ENCODE peak calls at places on chromosomes 5 and 9, in eight cellular contexts. E, A, K, B, G, M, V and T are unnamed samples.

GRCh38 chr9:20904995-20905394 is 126.4 kb downstream of the HACD4 start:
- DNase-seq in E (no peak), A (no peak), K (no peak), B (no peak), G (no peak), M (no peak), V (no peak), T (no peak)

GRCh38 chr5:17907094-17907493 is 272.8 kb downstream of the TAF11L14 start:
- DNase-seq in E (no peak), A (no peak), K (no peak), B (no peak), G (peak), M (no peak), V (no peak), T (no peak)

GRCh38 chr9:86034863-86035734 is 64.3 kb downstream of the GOLM1 start:
- DNase-seq in E (peak), A (no peak), K (peak), B (no peak), G (peak), M (peak), V (peak), T (peak)

GRCh38 chr9:94014066-94014654 is 59.0 kb upstream of the BARX1 start:
- DNase-seq in E (peak), A (peak), K (no peak), B (no peak), G (peak), M (no peak), V (peak), T (no peak)

GRCh38 chr9:88766778-88767503 is 224.3 kb upstream of the S1PR3 start:
- DNase-seq in E (no peak), A (no peak), K (no peak), B (no peak), G (no peak), M (no peak), V (peak), T (no peak)

GRCh38 chr5:180209137-180209581 is at the start of gene RASGEF1C:
- DNase-seq in E (peak), A (peak), K (peak), B (peak), G (peak), M (peak), V (peak), T (peak)

GRCh38 chr5:141564216-141564692 is 54.5 kb downstream of the DIAPH1 start:
- DNase-seq in E (peak), A (peak), K (peak), B (peak), G (peak), M (peak), V (peak), T (peak)

GRCh38 chr5:164336906-164337305 is 831.5 kb downstream of the MAT2B start:
- DNase-seq in E (no peak), A (no peak), K (no peak), B (no peak), G (no peak), M (no peak), V (peak), T (no peak)

GRCh38 chr9:129280236-129281231 is 102.5 kb upstream of the IER5L start:
- DNase-seq in E (no peak), A (no peak), K (no peak), B (no peak), G (no peak), M (peak), V (no peak), T (no peak)

GRCh38 chr5:83441752-83442151 is 29.8 kb upstream of the VCAN start:
- DNase-seq in E (no peak), A (no peak), K (no peak), B (no peak), G (peak), M (peak), V (no peak), T (no peak)

GRCh38 chr5:439181-439580 is 3.8 kb upstream of the EXOC3 start:
- DNase-seq in E (no peak), A (no peak), K (peak), B (no peak), G (no peak), M (no peak), V (no peak), T (no peak)